ENCODE peak calls at places on chromosomes 2 and 18, in six cellular contexts. B, U, Q, J, D and N are unnamed samples.

GRCh38 chr18:12403601-12404506 is 3.9 kb upstream of the PRELID3A start:
- DNase-seq in B (no peak), U (peak), Q (peak), J (peak), D (no peak), N (no peak)

GRCh38 chr18:48541026-48541746 is 2.4 kb downstream of the CTIF start:
- DNase-seq in B (peak), U (peak), Q (peak), J (peak), D (peak), N (peak)

GRCh38 chr2:98769784-98770183 is 38.9 kb upstream of the MGAT4A start:
- DNase-seq in B (no peak), U (no peak), Q (no peak), J (peak), D (no peak), N (no peak)

GRCh38 chr18:49728542-49728941 is 84.8 kb downstream of the ACAA2 start:
- DNase-seq in B (peak), U (no peak), Q (no peak), J (peak), D (peak), N (no peak)

GRCh38 chr2:15038373-15039364 is 406.2 kb downstream of the LRATD1 start:
- DNase-seq in B (no peak), U (peak), Q (no peak), J (no peak), D (no peak), N (no peak)

GRCh38 chr2:186968277-186968676 is 119.3 kb upstream of the ZSWIM2 start:
- DNase-seq in B (no peak), U (no peak), Q (no peak), J (no peak), D (no peak), N (no peak)

GRCh38 chr18:74115046-74115445 is 32.6 kb downstream of the FBXO15 start:
- DNase-seq in B (no peak), U (peak), Q (peak), J (no peak), D (no peak), N (no peak)

GRCh38 chr2:170052151-170052550 is 125.8 kb upstream of the MYO3B start:
- DNase-seq in B (no peak), U (peak), Q (no peak), J (no peak), D (no peak), N (no peak)

GRCh38 chr2:68225119-68225632 is 27.2 kb downstream of the PPP3R1 start:
- DNase-seq in B (no peak), U (peak), Q (peak), J (peak), D (peak), N (peak)

GRCh38 chr2:40344364-40344763 is 107.5 kb downstream of the SLC8A1 start:
- DNase-seq in B (no peak), U (peak), Q (peak), J (no peak), D (no peak), N (no peak)

GRCh38 chr18:21454725-21455124 is 145.8 kb downstream of the ESCO1 start:
- DNase-seq in B (no peak), U (no peak), Q (no peak), J (no peak), D (no peak), N (no peak)

GRCh38 chr2:1973636-1974035 is 229.3 kb upstream of the PXDN start:
- DNase-seq in B (no peak), U (no peak), Q (no peak), J (no peak), D (no peak), N (no peak)

GRCh38 chr2:176088048-176088936 is 4.2 kb upstream of the HOXD13 start:
- DNase-seq in B (peak), U (peak), Q (peak), J (peak), D (peak), N (no peak)

GRCh38 chr2:183474912-183475695 is 350.9 kb downstream of the NUP35 start:
- DNase-seq in B (no peak), U (no peak), Q (no peak), J (peak), D (no peak), N (peak)

DNA sequence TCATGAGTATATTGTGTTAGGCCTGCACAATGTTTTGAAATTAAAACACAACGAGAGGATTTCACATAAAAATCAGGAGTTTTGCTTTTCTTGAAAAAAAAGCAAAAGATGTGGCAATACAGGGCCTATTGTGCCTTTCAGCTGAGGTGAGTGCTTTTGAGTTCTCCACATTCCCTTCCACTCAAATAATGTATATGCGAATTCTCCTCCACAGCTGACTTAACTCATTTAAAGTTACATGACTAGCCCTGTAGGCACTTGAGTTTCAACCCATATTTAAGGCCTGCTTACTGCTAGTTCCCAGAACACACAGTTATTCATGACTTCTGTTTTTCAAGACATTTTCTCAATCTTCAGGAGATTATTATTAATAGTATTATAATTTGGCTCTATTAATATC is 353.1 kb downstream of the NUP35 start:
- DNase-seq in B (no peak), U (no peak), Q (no peak), J (no peak), D (no peak), N (no peak)
- H4K91ac ChIP-seq in B (no peak), U (no peak), Q (no peak), J (no peak), D (no peak), N (no peak)

GRCh38 chr18:51668632-51669031 is 471.2 kb upstream of the MEX3C start:
- DNase-seq in B (no peak), U (no peak), Q (no peak), J (no peak), D (no peak), N (no peak)

GRCh38 chr18:51666717-51667320 is 469.3 kb upstream of the MEX3C start:
- DNase-seq in B (no peak), U (no peak), Q (no peak), J (no peak), D (no peak), N (no peak)

GRCh38 chr18:51664236-51664635 is 466.8 kb upstream of the MEX3C start:
- DNase-seq in B (no peak), U (no peak), Q (no peak), J (no peak), D (no peak), N (no peak)

GRCh38 chr18:51668101-51668500 is 470.6 kb upstream of the MEX3C start:
- DNase-seq in B (peak), U (peak), Q (peak), J (peak), D (peak), N (peak)
- H3K27ac ChIP-seq in B (no peak), U (no peak), Q (no peak), J (no peak), D (no peak), N (no peak)

DNA sequence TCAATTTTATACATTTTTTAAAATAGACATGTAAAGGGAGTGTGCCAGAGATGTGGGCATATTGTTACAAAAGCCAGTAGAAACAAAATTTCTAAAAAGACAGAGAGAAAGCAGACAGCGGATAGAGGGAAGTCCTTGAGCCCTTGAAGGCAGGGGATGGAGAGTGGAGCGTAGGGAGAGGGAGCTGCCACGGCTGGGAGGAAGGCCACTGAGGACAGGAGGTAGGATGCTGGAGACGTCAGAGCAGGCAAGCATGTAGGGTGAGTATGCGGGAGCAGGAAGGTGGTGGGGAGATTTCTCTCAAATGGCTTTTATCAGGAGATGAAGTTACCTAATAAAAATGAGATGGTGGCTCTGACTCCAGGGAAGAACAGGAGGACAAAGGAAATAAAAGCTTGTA is 24.0 kb upstream of the NCL start:
- DNase-seq in B (no peak), U (no peak), Q (no peak), J (no peak), D (no peak), N (no peak)
- H4K8ac ChIP-seq in B (peak), U (no peak), Q (no peak), J (no peak), D (no peak), N (no peak)

GRCh38 chr2:69720922-69721491 is 20.9 kb upstream of the ANXA4 start:
- DNase-seq in B (no peak), U (no peak), Q (no peak), J (no peak), D (no peak), N (no peak)

GRCh38 chr2:69723791-69724190 is 18.1 kb upstream of the ANXA4 start:
- DNase-seq in B (no peak), U (no peak), Q (no peak), J (no peak), D (no peak), N (no peak)

GRCh38 chr2:69717902-69718301 is 24.0 kb upstream of the ANXA4 start:
- DNase-seq in B (no peak), U (peak), Q (no peak), J (no peak), D (peak), N (no peak)

GRCh38 chr2:69718338-69718965 is 23.5 kb upstream of the ANXA4 start:
- DNase-seq in B (no peak), U (no peak), Q (no peak), J (no peak), D (no peak), N (no peak)

DNA sequence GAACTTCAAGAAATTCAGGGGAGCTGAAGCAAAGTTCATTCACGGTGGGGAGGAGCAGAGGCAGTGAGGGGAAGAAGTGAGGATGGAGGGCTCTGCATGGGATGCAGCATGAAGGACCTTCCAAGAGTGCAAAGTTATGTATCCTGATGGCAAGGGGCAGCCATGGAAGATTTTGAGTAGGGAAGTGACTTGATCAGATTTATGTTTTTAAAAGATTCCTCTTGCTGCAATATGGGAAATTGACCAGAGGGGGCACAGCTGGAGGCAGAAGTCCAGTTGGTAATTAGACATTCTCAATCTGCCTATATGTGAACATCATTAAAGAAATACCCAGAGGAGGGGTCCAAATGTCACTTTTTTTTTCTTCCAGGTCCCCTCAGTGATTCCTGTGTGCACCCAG is 21.5 kb upstream of the ANXA4 start:
- DNase-seq in B (no peak), U (peak), Q (peak), J (no peak), D (no peak), N (no peak)
- H4K91ac ChIP-seq in B (no peak), U (no peak), Q (no peak), J (no peak), D (no peak), N (no peak)

GRCh38 chr2:8575011-8575750 is 106.7 kb upstream of the ID2 start:
- DNase-seq in B (no peak), U (peak), Q (no peak), J (no peak), D (peak), N (no peak)
- H3K27ac ChIP-seq in B (no peak), U (no peak), Q (no peak), J (peak), D (no peak), N (no peak)

DNA sequence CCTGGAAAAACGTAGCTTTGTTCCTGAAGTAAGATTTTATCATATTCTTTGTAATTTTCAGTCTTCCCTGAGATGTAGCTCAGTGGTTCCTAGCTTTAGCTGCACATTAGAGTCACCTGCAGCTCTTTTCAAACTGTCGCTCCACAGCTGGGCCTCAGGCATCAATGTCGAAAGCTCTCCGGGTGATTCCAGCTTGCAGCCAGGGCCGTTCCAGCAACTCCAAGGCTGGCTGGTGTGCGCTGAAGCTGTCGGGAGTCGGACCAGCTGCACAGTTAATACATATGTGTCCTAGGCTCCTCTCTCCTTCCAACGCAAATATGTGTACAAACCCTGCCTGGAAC is 609 bp upstream of the ZNF2 start:
- DNase-seq in B (no peak), U (no peak), Q (no peak), J (no peak), D (no peak), N (no peak)
- H4K8ac ChIP-seq in B (peak), U (peak), Q (peak), J (peak), D (no peak), N (no peak)

GRCh38 chr2:135664623-135665068 is 77.0 kb upstream of the UBXN4 start:
- DNase-seq in B (no peak), U (peak), Q (peak), J (no peak), D (no peak), N (no peak)
- H4K91ac ChIP-seq in B (no peak), U (no peak), Q (no peak), J (no peak), D (no peak), N (no peak)

DNA sequence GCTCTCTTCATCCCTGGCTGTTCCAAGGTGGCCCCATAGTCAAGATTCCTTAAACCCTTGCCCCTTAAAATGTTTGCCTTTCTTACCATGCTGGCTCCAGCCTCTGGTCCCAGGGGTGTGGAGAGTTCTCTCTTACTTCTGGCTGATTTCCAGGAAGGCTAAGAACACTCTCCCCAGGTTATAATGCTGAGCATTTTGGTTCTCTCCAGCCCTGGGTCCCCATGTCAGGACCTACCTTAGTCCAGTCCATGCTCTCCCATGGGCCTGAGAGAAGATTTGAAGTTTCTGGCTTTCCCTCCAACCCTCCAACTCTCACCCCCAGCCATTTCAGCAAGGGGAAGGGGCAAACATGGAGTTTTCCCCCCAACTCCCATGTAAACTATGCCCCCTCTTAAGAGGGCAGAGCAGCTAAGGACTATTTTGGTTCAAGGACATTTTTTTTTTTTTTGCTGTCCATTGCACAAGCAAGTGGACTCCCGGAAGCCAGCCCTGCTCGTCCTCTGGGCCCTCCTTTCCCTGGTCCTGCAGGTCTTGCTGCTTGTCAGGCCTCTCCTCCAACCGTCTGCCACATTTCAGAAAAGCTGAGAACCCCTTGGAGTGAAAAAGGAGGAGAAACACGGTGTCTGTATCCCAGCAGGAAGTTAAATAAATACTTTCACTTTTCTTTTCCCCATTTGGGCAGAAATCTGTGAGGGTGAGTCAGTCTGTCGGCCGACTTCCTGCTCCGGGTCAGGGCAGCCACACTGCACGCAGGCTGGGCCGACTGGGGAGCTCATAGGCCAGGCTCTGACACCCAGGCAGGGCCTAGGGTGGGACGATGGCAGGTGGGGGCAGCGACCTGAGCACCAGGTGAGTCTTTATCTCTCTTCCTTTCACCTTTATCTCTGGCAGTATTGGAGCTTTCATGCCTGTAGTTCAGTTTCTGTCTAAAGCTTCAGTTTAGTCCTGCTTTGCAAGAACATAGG is at the start of gene SP140L:
- DNase-seq in B (no peak), U (peak), Q (peak), J (peak), D (no peak), N (no peak)
- H3K27ac ChIP-seq in B (no peak), U (peak), Q (peak), J (peak), D (no peak), N (no peak)

DNA sequence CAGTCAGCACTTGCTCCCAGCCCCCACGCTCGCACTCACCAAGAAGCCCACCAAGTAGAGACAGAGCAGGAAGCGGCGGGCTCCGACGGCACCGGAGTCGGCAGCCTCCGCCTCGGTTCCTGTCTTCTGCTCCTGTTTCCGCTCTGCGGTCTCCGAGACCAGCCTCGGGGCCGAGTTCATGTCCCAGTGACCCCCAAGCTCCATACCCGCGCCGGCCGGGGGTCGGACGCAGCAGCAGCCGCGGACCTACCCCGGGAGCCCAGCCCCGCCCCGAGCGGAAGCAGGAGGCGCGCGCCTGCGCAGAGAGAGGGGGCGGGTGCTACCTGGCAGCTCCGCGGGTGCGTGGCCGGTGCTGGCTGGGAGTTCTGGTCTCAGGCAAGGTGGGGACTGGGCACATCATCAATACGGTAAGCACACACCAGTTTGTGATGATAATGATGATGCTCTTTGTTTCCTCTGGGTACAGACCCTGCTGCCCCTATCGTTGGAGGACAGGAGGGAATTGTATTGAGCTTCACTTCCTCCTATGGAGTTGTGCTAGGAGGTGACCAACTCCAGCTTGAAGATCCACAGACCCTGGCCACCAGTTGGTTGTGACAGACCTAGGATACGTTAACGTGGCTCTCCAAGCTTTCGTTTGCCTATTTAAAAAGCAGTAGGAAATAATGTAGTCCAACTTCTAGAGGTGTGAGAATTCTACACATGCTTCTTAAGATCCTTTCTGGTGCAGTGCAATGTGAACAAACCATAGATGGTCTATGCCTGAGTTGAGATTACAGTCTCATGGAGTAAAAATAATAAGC is 25.0 kb upstream of the TMEM182 start:
- DNase-seq in B (peak), U (peak), Q (peak), J (peak), D (peak), N (peak)
- H4K8ac ChIP-seq in B (peak), U (peak), Q (peak), J (peak), D (no peak), N (no peak)